ENCODE peak calls at places on chromosomes 4 and X, in ten cellular contexts. Q is cardiac fibroblast, B is neural progenitor cell, S is thoracic aorta, E is left ventricle myocardium inferior, N is AG10803, P is kidney, K is foreskin fibroblast, O is colonic mucosa, L is tibial artery. I is an unnamed sample.

GRCh38 chr4:82776925-82777542 is 21.6 kb downstream of the SCD5 start:
- DNase-seq in L (no peak), N (peak), O (no peak), B (no peak), P (no peak), K (no peak), E (no peak), Q (no peak), S (no peak), I (no peak)

GRCh38 chr4:25144870-25145481 is 15.3 kb downstream of the SEPSECS start:
- DNase-seq in S (no peak), Q (peak), P (no peak), B (peak), E (no peak), O (no peak), K (peak), N (peak), L (no peak), I (no peak)

GRCh38 chr4:42104521-42104920 is 47.9 kb downstream of the BEND4 start:
- DNase-seq in L (no peak), N (peak), K (peak), S (no peak), Q (peak), P (no peak), E (no peak), O (no peak), B (peak), I (no peak)

GRCh38 chrX:31021537-31021936 is 50.3 kb downstream of the FTHL17 start:
- DNase-seq in S (no peak), Q (peak), L (no peak), E (peak), K (no peak), N (no peak), O (no peak), P (no peak), B (no peak), I (no peak)

GRCh38 chrX:134718329-134719317 is 60.4 kb upstream of the PLAC1 start:
- DNase-seq in O (no peak), Q (peak), E (no peak), K (peak), N (peak), S (no peak), B (no peak), P (no peak), L (peak), I (peak)

GRCh38 chr4:1207603-1208265 is 35.4 kb upstream of the SPON2 start:
- DNase-seq in K (peak), Q (peak), L (peak), N (peak), O (peak), B (no peak), E (peak), P (peak), S (no peak), I (no peak)

GRCh38 chr4:24477919-24478318 is 106.4 kb downstream of the DHX15 start:
- DNase-seq in E (peak), O (no peak), S (no peak), Q (peak), L (no peak), B (peak), P (no peak), K (peak), N (peak), I (no peak)

GRCh38 chr4:166144607-166145006 is 271.6 kb downstream of the TLL1 start:
- DNase-seq in B (no peak), Q (peak), L (no peak), E (no peak), O (no peak), P (no peak), K (no peak), N (no peak), S (no peak), I (no peak)

GRCh38 chr4:15451181-15451865 is 18.4 kb upstream of the CC2D2A start:
- DNase-seq in S (no peak), B (no peak), K (peak), P (no peak), E (no peak), L (no peak), N (peak), Q (peak), O (no peak), I (no peak)

GRCh38 chrX:146921204-146921603 is 106.7 kb upstream of the CXorf51A start:
- DNase-seq in E (no peak), P (no peak), Q (no peak), L (no peak), O (no peak), S (no peak), N (no peak), B (no peak), K (no peak), I (no peak)

GRCh38 chrX:129957241-129958099 is 25.0 kb upstream of the BCORL1 start:
- DNase-seq in N (peak), L (peak), B (peak), K (no peak), O (peak), Q (peak), E (peak), S (no peak), P (peak), I (no peak)

GRCh38 chr4:38069271-38069760 is 109.1 kb downstream of the PTTG2 start:
- DNase-seq in B (peak), P (no peak), K (no peak), L (no peak), Q (peak), N (no peak), E (no peak), S (no peak), O (peak), I (peak)

GRCh38 chr4:137755033-137755471 is 222.8 kb upstream of the PCDH18 start:
- DNase-seq in N (peak), Q (peak), E (no peak), P (no peak), L (no peak), O (no peak), B (no peak), K (peak), S (no peak), I (no peak)

GRCh38 chrX:131187234-131187633 is 101.9 kb downstream of the IGSF1 start:
- DNase-seq in Q (no peak), S (no peak), E (no peak), P (no peak), L (no peak), O (no peak), N (no peak), B (peak), K (no peak), I (no peak)

GRCh38 chr4:182454440-182455013 is 211.3 kb downstream of the TENM3 start:
- DNase-seq in K (no peak), L (no peak), Q (no peak), S (no peak), E (no peak), N (peak), P (no peak), O (no peak), B (no peak), I (no peak)

GRCh38 chrX:23900220-23900797 is 7.4 kb downstream of the APOO start:
- DNase-seq in Q (no peak), K (no peak), N (peak), O (no peak), E (no peak), B (no peak), L (peak), S (no peak), P (no peak), I (no peak)

GRCh38 chr4:175469519-175469918 is 342.5 kb downstream of the GPM6A start:
- DNase-seq in N (peak), P (no peak), L (no peak), O (no peak), Q (no peak), S (no peak), B (peak), K (peak), E (no peak), I (no peak)

GRCh38 chrX:23061116-23061515 is 61.4 kb downstream of the DDX53 start:
- DNase-seq in K (no peak), S (no peak), L (no peak), P (no peak), Q (no peak), O (no peak), B (no peak), E (no peak), N (no peak), I (no peak)

GRCh38 chrX:68455151-68455510 is 21.8 kb upstream of the OPHN1 start:
- DNase-seq in Q (no peak), O (no peak), E (no peak), N (no peak), K (no peak), P (no peak), L (no peak), B (no peak), S (no peak), I (no peak)

GRCh38 chr4:137471895-137472294 is 60.4 kb downstream of the PCDH18 start:
- DNase-seq in K (peak), O (no peak), N (peak), L (no peak), Q (no peak), E (no peak), B (no peak), S (no peak), P (no peak), I (no peak)

GRCh38 chr4:55729306-55730142 is 90.1 kb upstream of the EXOC1L start:
- DNase-seq in P (no peak), N (no peak), L (no peak), S (no peak), K (no peak), O (peak), B (no peak), Q (peak), E (no peak), I (no peak)

GRCh38 chr4:145347684-145348083 is 134.0 kb upstream of the SMAD1 start:
- DNase-seq in N (peak), L (no peak), E (no peak), O (no peak), Q (peak), B (no peak), K (peak), P (no peak), S (no peak), I (no peak)

GRCh38 chr4:47926667-47927258 is 12.4 kb upstream of the NFXL1 start:
- DNase-seq in Q (peak), K (no peak), E (no peak), L (peak), B (peak), O (peak), P (peak), S (no peak), N (peak), I (no peak)

GRCh38 chr4:87497586-87497985 is 31.6 kb downstream of the SPARCL1 start:
- DNase-seq in K (no peak), S (no peak), E (no peak), L (no peak), P (no peak), Q (no peak), N (no peak), O (no peak), B (no peak), I (no peak)

GRCh38 chr4:62670509-62670908 is 1470.4 kb downstream of the ADGRL3 start:
- DNase-seq in N (no peak), K (no peak), B (no peak), S (no peak), O (no peak), L (no peak), Q (no peak), P (no peak), E (no peak), I (no peak)

GRCh38 chr4:181569553-181569952 is 673.6 kb upstream of the TENM3 start:
- DNase-seq in E (no peak), N (peak), S (no peak), P (no peak), L (no peak), Q (peak), B (peak), K (no peak), O (no peak), I (no peak)

GRCh38 chrX:109600114-109600710 is 24.8 kb downstream of the KCNE5 start:
- DNase-seq in O (no peak), E (peak), N (peak), S (no peak), L (peak), K (peak), B (peak), P (no peak), Q (peak), I (no peak)

GRCh38 chr4:183610033-183610432 is 49.0 kb downstream of the RWDD4 start:
- DNase-seq in P (no peak), E (no peak), N (no peak), K (no peak), Q (peak), L (no peak), S (no peak), B (no peak), O (no peak), I (no peak)

GRCh38 chr4:124810814-124811213 is 98.3 kb upstream of the ANKRD50 start:
- DNase-seq in P (no peak), E (no peak), B (no peak), O (no peak), L (no peak), N (no peak), K (no peak), Q (peak), S (no peak), I (no peak)

GRCh38 chrX:47590984-47591383 is 8.7 kb downstream of the TIMP1 start:
- DNase-seq in E (no peak), Q (no peak), N (no peak), S (no peak), B (no peak), L (no peak), P (no peak), O (no peak), K (no peak), I (no peak)

GRCh38 chr4:16001484-16001858 is 38.5 kb upstream of the FGFBP2 start:
- DNase-seq in O (peak), S (peak), L (peak), P (no peak), K (peak), B (peak), E (peak), N (peak), Q (peak), I (peak)

GRCh38 chr4:2827071-2827873 is 16.4 kb upstream of the ADD1 start:
- DNase-seq in K (no peak), N (no peak), O (no peak), P (peak), B (no peak), E (peak), S (no peak), L (no peak), Q (no peak), I (no peak)

GRCh38 chr4:149605601-149606378 is 209.9 kb downstream of the IQCM start:
- DNase-seq in Q (no peak), E (no peak), P (no peak), S (no peak), O (no peak), L (no peak), N (peak), B (no peak), K (no peak), I (no peak)

GRCh38 chr4:4618846-4619245 is 77.0 kb upstream of the STX18 start:
- DNase-seq in Q (peak), K (no peak), L (no peak), O (no peak), P (no peak), S (no peak), B (no peak), E (no peak), N (no peak), I (no peak)

GRCh38 chrX:10017866-10018265 is 50.7 kb downstream of the CLDN34 start:
- DNase-seq in N (peak), B (no peak), E (no peak), P (no peak), L (no peak), K (peak), Q (peak), O (peak), S (no peak), I (no peak)

DNA sequence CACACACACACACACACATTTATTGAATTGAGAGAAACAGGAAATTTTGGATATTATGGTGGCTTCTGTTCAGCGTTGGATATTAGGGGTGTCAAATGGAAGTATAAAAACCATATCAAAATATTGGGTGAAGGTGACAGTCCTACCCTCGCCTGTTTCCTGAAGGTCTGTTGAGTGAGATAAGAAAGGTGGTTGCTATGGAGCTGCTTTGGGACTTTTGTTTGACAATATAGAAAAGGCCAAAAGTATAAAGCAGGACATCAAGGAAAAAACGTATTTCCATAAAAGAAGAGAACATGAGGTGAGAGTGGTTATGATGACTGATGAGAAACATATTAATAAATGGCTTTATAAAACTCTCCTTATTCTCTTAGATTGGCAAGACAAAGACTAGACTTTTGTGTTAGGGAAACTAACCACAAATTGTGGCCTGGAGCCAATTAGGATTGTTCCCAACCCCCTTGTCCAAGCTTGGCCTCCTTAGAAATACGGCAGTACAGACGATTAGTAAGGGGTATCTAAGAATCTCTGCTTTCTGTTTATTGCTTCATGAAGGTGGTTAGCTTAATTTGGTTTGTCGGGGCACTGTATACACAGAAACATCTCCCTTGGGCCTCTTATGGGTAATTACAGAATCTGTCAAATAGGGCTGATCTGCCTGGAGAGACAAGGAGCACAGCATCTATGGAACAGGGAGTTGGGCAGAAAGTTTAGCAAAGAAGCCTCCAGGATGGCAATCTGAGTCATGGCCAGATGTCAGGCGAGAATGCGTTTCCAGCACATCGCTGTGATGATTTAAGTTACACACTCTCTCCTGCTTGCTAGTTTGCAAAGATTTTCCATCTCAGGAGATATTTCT is 198.0 kb downstream of the CBR4 start:
- DNase-seq in N (peak), L (no peak), E (no peak), P (no peak), B (no peak), K (peak), Q (peak), S (no peak), O (no peak), I (no peak)
- H3K4me3 ChIP-seq in N (no peak), L (no peak), E (no peak), P (no peak), B (no peak), K (peak), Q (no peak), S (peak), O (no peak), I (no peak)

DNA sequence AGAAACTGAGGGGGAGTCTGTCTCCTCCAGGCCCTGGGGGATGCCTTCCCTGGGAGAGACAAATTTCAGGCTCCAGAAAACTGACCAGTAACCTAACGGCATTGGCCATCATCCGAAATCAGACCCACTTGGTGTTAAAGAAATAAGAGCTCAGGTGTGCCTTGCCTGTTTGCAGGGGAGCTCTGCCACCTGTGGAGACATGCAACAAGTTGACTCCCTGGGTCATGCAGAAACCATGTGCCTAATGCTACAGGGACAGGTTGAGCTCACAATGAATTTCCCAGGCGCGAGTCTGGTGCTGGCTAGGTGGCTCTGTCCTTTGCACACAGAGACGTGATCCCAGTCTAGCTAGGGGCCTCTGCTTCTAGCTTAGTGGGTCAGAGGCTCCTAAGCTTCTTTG is 95.8 kb upstream of the KIT start:
- DNase-seq in S (no peak), K (no peak), Q (no peak), B (no peak), O (no peak), P (no peak), E (no peak), N (no peak), L (no peak), I (no peak)
- H3K4me3 ChIP-seq in S (no peak), K (no peak), Q (no peak), B (no peak), O (no peak), P (no peak), E (no peak), N (no peak), L (no peak), I (no peak)

DNA sequence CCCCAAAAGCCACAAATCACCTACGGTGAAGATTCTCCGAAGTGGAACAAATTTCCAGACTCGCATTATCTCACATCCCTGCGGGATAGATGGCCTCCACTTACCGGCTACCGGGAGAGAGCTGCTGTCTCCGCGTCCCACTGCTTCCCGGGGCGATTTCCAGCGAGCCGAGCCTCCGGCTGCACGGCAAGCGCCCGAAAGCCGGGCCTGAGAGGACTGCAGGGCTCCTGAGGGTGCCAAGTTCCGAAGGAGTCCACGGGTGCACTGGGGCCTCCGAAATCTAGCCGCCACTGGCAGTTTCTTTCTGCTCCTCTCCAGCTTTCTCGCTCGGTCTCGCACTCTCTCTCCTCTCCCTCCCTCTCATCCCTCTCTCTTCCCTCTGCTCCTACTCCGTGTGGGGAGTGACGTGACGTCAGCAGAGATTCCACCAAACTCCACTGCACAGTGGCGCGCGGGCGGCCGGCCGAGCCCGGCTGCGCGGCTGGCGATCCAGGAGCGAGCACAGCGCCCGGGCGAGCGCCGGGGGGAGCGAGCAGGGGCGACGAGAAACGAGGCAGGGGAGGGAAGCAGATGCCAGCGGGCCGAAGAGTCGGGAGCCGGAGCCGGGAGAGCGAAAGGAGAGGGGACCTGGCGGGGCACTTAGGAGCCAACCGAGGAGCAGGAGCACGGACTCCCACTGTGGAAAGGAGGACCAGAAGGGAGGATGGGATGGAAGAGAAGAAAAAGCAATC is 14.0 kb upstream of the PITX2 start:
- DNase-seq in O (no peak), L (no peak), N (peak), K (peak), P (peak), Q (peak), S (no peak), E (no peak), B (peak), I (no peak)
- H3K4me3 ChIP-seq in O (peak), L (peak), N (peak), K (peak), P (no peak), Q (peak), S (peak), E (peak), B (peak), I (no peak)

DNA sequence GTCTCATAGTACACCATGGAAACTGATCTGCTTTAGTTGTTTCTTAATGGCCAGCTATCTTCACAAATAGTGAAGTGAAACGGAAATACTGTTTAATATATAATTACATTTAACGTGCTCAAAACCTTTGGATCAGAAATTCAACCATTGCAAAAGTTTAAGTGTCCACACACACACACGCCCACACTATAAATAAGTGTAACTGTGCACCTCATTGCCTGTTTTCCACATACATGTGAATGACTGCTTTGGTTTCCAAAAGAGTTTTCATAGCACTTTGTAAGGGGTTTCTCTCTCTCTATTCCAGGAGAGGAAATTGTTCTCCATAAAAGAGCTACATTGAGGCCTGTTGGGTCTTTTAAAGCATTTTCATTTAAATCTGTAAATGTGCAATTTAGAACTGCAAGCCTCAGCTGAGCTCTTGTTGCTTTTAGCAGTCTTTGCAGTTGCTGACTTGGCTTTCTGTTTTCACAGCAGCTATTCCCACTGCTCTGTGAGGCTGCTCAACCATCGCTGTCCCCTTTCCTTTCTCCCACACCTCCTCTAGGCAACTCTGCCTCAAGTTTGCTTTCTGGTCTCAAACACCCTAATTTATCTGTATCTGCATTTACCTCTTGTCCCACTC is 94.5 kb downstream of the RAPGEF2 start:
- DNase-seq in N (no peak), Q (no peak), S (no peak), B (no peak), O (no peak), K (no peak), L (no peak), P (no peak), E (no peak), I (no peak)
- H3K4me3 ChIP-seq in N (no peak), Q (no peak), S (peak), B (no peak), O (no peak), K (no peak), L (no peak), P (no peak), E (peak), I (no peak)